ENCODE peak calls at places on chromosomes 3 and 15, in seven cellular contexts. E, T, J, O, X, Y and R are unnamed samples.

GRCh38 chr3:125512135-125512920 is 7.7 kb downstream of the SNX4 start:
- DNase-seq in E (peak), O (no peak), J (no peak), X (no peak), Y (no peak), T (no peak), R (no peak)

GRCh38 chr3:78804251-78805037 is 963.4 kb downstream of the ROBO1 start:
- DNase-seq in J (no peak), O (no peak), X (no peak), Y (no peak), E (peak), T (peak), R (no peak)

GRCh38 chr3:46642971-46643370 is 30.6 kb downstream of the FAM240A start:
- DNase-seq in J (no peak), E (no peak), T (no peak), Y (no peak), O (no peak), X (no peak), R (no peak)

GRCh38 chr3:15347737-15348110 is 15.3 kb upstream of the SH3BP5 start:
- DNase-seq in E (no peak), Y (no peak), T (no peak), O (no peak), J (no peak), X (peak), R (no peak)

GRCh38 chr3:112086857-112087524 is 802 bp downstream of the C3orf52 start:
- DNase-seq in X (peak), J (no peak), Y (no peak), T (no peak), O (no peak), E (peak), R (no peak)

GRCh38 chr3:101036213-101036618 is 43.0 kb upstream of the ABI3BP start:
- DNase-seq in E (peak), Y (no peak), X (peak), J (no peak), T (no peak), O (no peak), R (no peak)

GRCh38 chr3:123635220-123635619 is 50.4 kb upstream of the HACD2 start:
- DNase-seq in J (no peak), E (no peak), T (no peak), X (no peak), O (no peak), Y (no peak), R (no peak)

GRCh38 chr3:187968883-187969580 is 184.9 kb upstream of the LPP start:
- DNase-seq in T (no peak), O (no peak), E (no peak), J (no peak), X (no peak), Y (peak), R (no peak)

GRCh38 chr15:25345943-25346342 is 92.9 kb downstream of the UBE3A start:
- DNase-seq in O (peak), Y (peak), T (peak), E (no peak), X (no peak), J (no peak), R (no peak)

GRCh38 chr15:31306426-31307269 is 20.0 kb upstream of the KLF13 start:
- DNase-seq in X (peak), O (peak), E (no peak), T (peak), Y (no peak), J (no peak), R (no peak)

GRCh38 chr15:23869391-23869790 is 182.3 kb upstream of the NDN start:
- DNase-seq in X (no peak), J (no peak), Y (no peak), E (no peak), T (no peak), O (peak), R (no peak)

GRCh38 chr3:158430968-158431367 is 140.0 kb upstream of the MLF1 start:
- DNase-seq in T (no peak), X (no peak), O (no peak), J (no peak), Y (no peak), E (no peak), R (no peak)

GRCh38 chr3:41116851-41117250 is 82.5 kb upstream of the CTNNB1 start:
- DNase-seq in T (no peak), O (no peak), Y (no peak), E (no peak), J (no peak), X (no peak), R (no peak)

GRCh38 chr15:51576451-51576850 is 46.1 kb downstream of the DMXL2 start:
- DNase-seq in E (no peak), T (no peak), Y (no peak), O (no peak), X (no peak), J (no peak), R (no peak)

GRCh38 chr3:195352895-195353488 is 82.0 kb upstream of the XXYLT1 start:
- DNase-seq in E (peak), Y (no peak), T (no peak), J (no peak), O (no peak), X (peak), R (no peak)

GRCh38 chr3:168095611-168096209 is at the start of gene GOLIM4:
- DNase-seq in J (peak), Y (peak), X (peak), E (peak), O (peak), T (peak), R (no peak)

GRCh38 chr3:49500408-49501257 is 30.6 kb downstream of the DAG1 start:
- DNase-seq in J (no peak), E (peak), Y (peak), T (peak), O (no peak), X (peak), R (no peak)

GRCh38 chr3:25557641-25558040 is 107.1 kb downstream of the TOP2B start:
- DNase-seq in Y (no peak), J (no peak), T (no peak), X (no peak), O (no peak), E (no peak), R (no peak)

GRCh38 chr3:61141184-61141583 is 110.1 kb downstream of the FHIT start:
- DNase-seq in T (no peak), E (no peak), O (no peak), X (no peak), Y (no peak), J (no peak), R (no peak)

GRCh38 chr3:9685216-9686049 is 18.2 kb upstream of the CPNE9 start:
- DNase-seq in Y (no peak), O (no peak), X (no peak), E (no peak), T (no peak), J (no peak), R (no peak)

GRCh38 chr15:36832792-36833191 is 253.4 kb downstream of the CDIN1 start:
- DNase-seq in J (no peak), E (no peak), T (no peak), Y (no peak), X (no peak), O (no peak), R (no peak)

GRCh38 chr3:184368804-184369183 is 7.3 kb downstream of the POLR2H start:
- DNase-seq in O (no peak), T (peak), J (no peak), X (no peak), Y (no peak), E (no peak), R (no peak)

GRCh38 chr15:51088585-51088984 is 6.1 kb downstream of the TNFAIP8L3 start:
- DNase-seq in X (no peak), Y (no peak), E (no peak), O (no peak), T (no peak), J (no peak), R (no peak)

GRCh38 chr15:67064607-67065530 is 533 bp upstream of the SMAD3 start:
- DNase-seq in O (peak), E (peak), T (no peak), J (no peak), X (no peak), Y (peak), R (peak)

GRCh38 chr3:32703491-32703968 is 18.5 kb downstream of the CNOT10 start:
- DNase-seq in E (peak), X (peak), J (no peak), O (no peak), T (no peak), Y (no peak), R (no peak)

GRCh38 chr3:123431007-123431657 is 17.8 kb downstream of the ADCY5 start:
- DNase-seq in X (no peak), Y (no peak), J (no peak), T (no peak), O (no peak), E (no peak), R (no peak)

GRCh38 chr15:69823223-69823907 is 274.4 kb downstream of the TLE3 start:
- DNase-seq in O (no peak), E (peak), J (no peak), Y (no peak), T (no peak), X (peak), R (no peak)

GRCh38 chr3:29282431-29283296 is 1.8 kb downstream of the RBMS3 start:
- DNase-seq in X (no peak), T (no peak), O (no peak), E (peak), Y (no peak), J (no peak), R (no peak)

GRCh38 chr3:139358857-139359562 is 15.2 kb downstream of the MRPS22 start:
- DNase-seq in O (no peak), J (no peak), Y (no peak), E (no peak), X (no peak), T (peak), R (no peak)

GRCh38 chr3:54780336-54780735 is 147.5 kb downstream of the LRTM1 start:
- DNase-seq in T (no peak), E (no peak), X (no peak), J (no peak), O (no peak), Y (no peak), R (no peak)

GRCh38 chr3:181899702-181900101 is 188.0 kb downstream of the SOX2 start:
- DNase-seq in T (no peak), E (no peak), J (no peak), Y (no peak), X (peak), O (no peak), R (no peak)

GRCh38 chr3:129623447-129624118 is 17.1 kb upstream of the PLXND1 start:
- DNase-seq in O (peak), Y (no peak), T (peak), J (no peak), X (no peak), E (peak), R (no peak)

GRCh38 chr3:178406206-178406605 is 130.0 kb upstream of the KCNMB2 start:
- DNase-seq in J (no peak), T (no peak), E (no peak), Y (no peak), X (no peak), O (no peak), R (no peak)

GRCh38 chr15:57541805-57542504 is 49.7 kb upstream of the MYZAP start:
- DNase-seq in T (peak), J (no peak), O (peak), E (peak), Y (peak), X (peak), R (no peak)

GRCh38 chr15:78691167-78691872 is 50.3 kb upstream of the CHRNB4 start:
- DNase-seq in X (no peak), E (no peak), O (no peak), Y (no peak), T (no peak), J (no peak), R (no peak)

GRCh38 chr3:70519913-70520659 is 207.6 kb upstream of the MDFIC2 start:
- DNase-seq in X (no peak), O (no peak), Y (no peak), J (no peak), T (peak), E (no peak), R (no peak)

GRCh38 chr3:134039161-134039862 is 9.6 kb upstream of the SLCO2A1 start:
- DNase-seq in X (peak), E (no peak), T (no peak), Y (no peak), J (no peak), O (peak), R (no peak)

GRCh38 chr15:41182266-41182665 is 48.3 kb downstream of the EXD1 start:
- DNase-seq in T (no peak), J (no peak), E (no peak), X (no peak), O (no peak), Y (no peak), R (no peak)

GRCh38 chr3:161415506-161416231 is 44.4 kb upstream of the SPTSSB start:
- DNase-seq in E (peak), T (no peak), Y (peak), J (no peak), O (no peak), X (no peak), R (no peak)